ENCODE peak calls at places on chromosomes 2 and 18, in ten cellular contexts. N, Q, D, S, H, R, J, Z, K and A are unnamed samples.

GRCh38 chr18:9653390-9653789 is 39.0 kb upstream of the PPP4R1 start:
- DNase-seq in Q (no peak), Z (no peak), J (no peak), K (no peak), S (no peak), R (no peak), N (no peak), H (peak), D (no peak), A (peak)

GRCh38 chr2:182406221-182406620 is 20.6 kb downstream of the PDE1A start:
- DNase-seq in R (no peak), S (no peak), J (no peak), H (no peak), K (no peak), D (no peak), Q (no peak), N (no peak), Z (no peak), A (no peak)

GRCh38 chr2:48512586-48512985 is 17.4 kb upstream of the STON1 start:
- DNase-seq in S (no peak), Q (no peak), Z (no peak), D (no peak), K (no peak), H (no peak), R (no peak), J (no peak), N (no peak), A (no peak)

GRCh38 chr2:142010871-142011270 is 119.9 kb downstream of the LRP1B start:
- DNase-seq in Q (no peak), K (no peak), S (no peak), R (no peak), J (no peak), D (no peak), Z (no peak), H (no peak), N (no peak), A (no peak)

GRCh38 chr2:130372055-130372832 is 16.4 kb downstream of the PTPN18 start:
- DNase-seq in Z (peak), R (peak), K (peak), D (peak), H (peak), Q (peak), S (peak), N (peak), J (peak), A (no peak)

GRCh38 chr2:34423301-34423700 is 824.2 kb upstream of the FAM98A start:
- DNase-seq in J (no peak), H (no peak), N (no peak), D (no peak), R (no peak), K (no peak), Q (no peak), Z (no peak), S (no peak), A (no peak)

GRCh38 chr2:197813093-197813787 is 8.8 kb downstream of the PLCL1 start:
- DNase-seq in R (no peak), N (no peak), D (no peak), S (no peak), H (no peak), Q (no peak), K (no peak), Z (peak), J (no peak), A (peak)

GRCh38 chr2:237864030-237864931 is 4.9 kb downstream of the RAMP1 start:
- DNase-seq in D (no peak), R (no peak), K (no peak), J (no peak), Z (no peak), S (no peak), N (no peak), Q (no peak), H (peak), A (no peak)

GRCh38 chr2:203404996-203405395 is 76.8 kb downstream of the ABI2 start:
- DNase-seq in D (no peak), Z (no peak), K (no peak), R (no peak), H (no peak), S (no peak), J (no peak), Q (no peak), N (no peak), A (no peak)

GRCh38 chr2:71637736-71638135 is 184.4 kb downstream of the DYSF start:
- DNase-seq in R (no peak), Q (no peak), Z (no peak), D (no peak), K (no peak), S (no peak), N (no peak), J (no peak), H (no peak), A (no peak)

GRCh38 chr2:45928946-45929345 is 277.5 kb downstream of the PRKCE start:
- DNase-seq in D (no peak), Z (no peak), H (peak), Q (no peak), J (no peak), R (no peak), K (peak), S (no peak), N (no peak), A (no peak)

GRCh38 chr18:63848159-63848558 is 39.3 kb upstream of the SERPINB2 start:
- DNase-seq in N (no peak), Q (no peak), H (no peak), K (no peak), R (no peak), D (no peak), J (peak), S (no peak), Z (no peak), A (no peak)

GRCh38 chr18:64929026-64929425 is 780.1 kb upstream of the LINC00305 start:
- DNase-seq in Z (no peak), N (no peak), D (no peak), S (no peak), R (no peak), J (no peak), Q (no peak), H (no peak), K (peak), A (no peak)

GRCh38 chr2:71892896-71893295 is 254.8 kb downstream of the CYP26B1 start:
- DNase-seq in Z (no peak), H (no peak), K (no peak), J (no peak), D (no peak), N (no peak), S (no peak), Q (no peak), R (no peak), A (no peak)

GRCh38 chr2:100702444-100703134 is 117.3 kb upstream of the NPAS2 start:
- DNase-seq in N (no peak), D (no peak), Z (no peak), Q (no peak), R (no peak), J (no peak), S (no peak), H (no peak), K (no peak), A (no peak)

GRCh38 chr2:40554665-40555294 is 102.9 kb upstream of the SLC8A1 start:
- DNase-seq in S (peak), K (no peak), Q (peak), R (peak), Z (peak), D (peak), N (no peak), H (peak), J (peak), A (peak)

GRCh38 chr18:30971338-30971956 is 71.1 kb downstream of the DSC3 start:
- DNase-seq in Z (no peak), H (no peak), N (no peak), S (no peak), Q (no peak), D (no peak), K (no peak), R (no peak), J (no peak), A (peak)

GRCh38 chr2:62685986-62686625 is 19.4 kb upstream of the EHBP1 start:
- DNase-seq in J (no peak), K (no peak), Z (no peak), S (no peak), H (no peak), N (no peak), D (no peak), R (no peak), Q (no peak), A (no peak)

GRCh38 chr2:3193423-3194330 is 183.9 kb downstream of the EIPR1 start:
- DNase-seq in Q (no peak), N (no peak), J (no peak), D (no peak), H (no peak), S (no peak), Z (no peak), K (no peak), R (no peak), A (no peak)

GRCh38 chr2:26562811-26563645 is 78.1 kb downstream of the CIB4 start:
- DNase-seq in K (peak), S (peak), J (no peak), H (no peak), Q (no peak), R (no peak), Z (peak), D (no peak), N (no peak), A (no peak)

GRCh38 chr18:58993260-58993659 is 128.6 kb downstream of the ZNF532 start:
- DNase-seq in Z (no peak), K (peak), J (peak), N (no peak), S (no peak), H (no peak), R (no peak), Q (no peak), D (no peak), A (no peak)

GRCh38 chr2:127164761-127165538 is 55.1 kb downstream of the CYP27C1 start:
- DNase-seq in N (no peak), R (no peak), J (no peak), Q (no peak), D (no peak), Z (no peak), H (no peak), K (no peak), S (no peak), A (no peak)

GRCh38 chr2:170493698-170494097 is 221.4 kb upstream of the SP5 start:
- DNase-seq in Q (peak), N (no peak), J (peak), K (no peak), D (no peak), Z (no peak), H (no peak), S (peak), R (no peak), A (no peak)

GRCh38 chr2:84796798-84797197 is 84.1 kb downstream of the TRABD2A start:
- DNase-seq in Z (no peak), S (no peak), K (no peak), N (no peak), R (no peak), Q (no peak), D (no peak), H (no peak), J (no peak), A (no peak)

GRCh38 chr2:232869138-232870001 is 694 bp upstream of the SNORC start:
- DNase-seq in J (no peak), R (no peak), K (no peak), N (no peak), D (no peak), H (no peak), Q (no peak), Z (no peak), S (no peak), A (no peak)